ENCODE peak calls at places on chromosome 6, in five cellular contexts. S is right lobe of liver, Z is A549, P is breast epithelium, D is heart left ventricle. I is an unnamed sample.

GRCh38 chr6:1758076-1758679 is 148.5 kb downstream of the FOXC1 start:
- DNase-seq in S (no peak), Z (no peak), P (no peak), D (no peak), I (no peak)

GRCh38 chr6:38316099-38316868 is 323.4 kb downstream of the BTBD9 start:
- DNase-seq in S (no peak), Z (no peak), P (no peak), D (no peak), I (no peak)

GRCh38 chr6:10404799-10405524 is 9.9 kb downstream of the TFAP2A start:
- DNase-seq in S (peak), Z (no peak), P (no peak), D (no peak), I (no peak)

GRCh38 chr6:116419069-116419468 is 42.1 kb upstream of the CALHM6 start:
- DNase-seq in S (no peak), Z (no peak), P (no peak), D (no peak), I (no peak)

GRCh38 chr6:3231213-3232016 is 4.0 kb upstream of the TUBB2B start:
- DNase-seq in S (peak), Z (peak), P (no peak), D (peak), I (no peak)

GRCh38 chr6:138726066-138727060 is 47.2 kb upstream of the CCDC28A start:
- DNase-seq in S (no peak), Z (no peak), P (no peak), D (no peak), I (no peak)

GRCh38 chr6:17250237-17250636 is 30.9 kb upstream of the RBM24 start:
- DNase-seq in S (no peak), Z (no peak), P (no peak), D (no peak), I (no peak)

GRCh38 chr6:1524040-1524480 is 85.7 kb upstream of the FOXC1 start:
- DNase-seq in S (peak), Z (peak), P (peak), D (peak), I (no peak)

GRCh38 chr6:113356139-113356538 is 501.0 kb upstream of the MARCKS start:
- DNase-seq in S (no peak), Z (peak), P (no peak), D (no peak), I (no peak)

GRCh38 chr6:33073431-33073871 is at the start of gene HLA-DPA1:
- DNase-seq in S (peak), Z (peak), P (no peak), D (peak), I (no peak)

GRCh38 chr6:72205500-72205899 is 319.1 kb downstream of the RIMS1 start:
- DNase-seq in S (no peak), Z (no peak), P (no peak), D (no peak), I (no peak)

GRCh38 chr6:19892250-19892649 is 55.1 kb downstream of the ID4 start:
- DNase-seq in S (no peak), Z (no peak), P (peak), D (no peak), I (no peak)

GRCh38 chr6:1486387-1486786 is 97.0 kb downstream of the FOXF2 start:
- DNase-seq in S (no peak), Z (no peak), P (no peak), D (no peak), I (no peak)

GRCh38 chr6:14542670-14543366 is 425.2 kb downstream of the CD83 start:
- DNase-seq in S (no peak), Z (no peak), P (no peak), D (no peak), I (no peak)

GRCh38 chr6:29752451-29753308 is 29.4 kb downstream of the HLA-F start:
- DNase-seq in S (peak), Z (peak), P (peak), D (peak), I (peak)
- TF ChIP-seq POLR2A in S (peak), Z (peak), P (no peak), D (peak), I (no peak)

GRCh38 chr6:54621285-54621684 is 225.3 kb upstream of the FAM83B start:
- DNase-seq in S (no peak), Z (peak), P (no peak), D (no peak), I (no peak)
- TF ChIP-seq CTCF in S (peak), Z (no peak), P (no peak), D (no peak), I (no peak)

DNA sequence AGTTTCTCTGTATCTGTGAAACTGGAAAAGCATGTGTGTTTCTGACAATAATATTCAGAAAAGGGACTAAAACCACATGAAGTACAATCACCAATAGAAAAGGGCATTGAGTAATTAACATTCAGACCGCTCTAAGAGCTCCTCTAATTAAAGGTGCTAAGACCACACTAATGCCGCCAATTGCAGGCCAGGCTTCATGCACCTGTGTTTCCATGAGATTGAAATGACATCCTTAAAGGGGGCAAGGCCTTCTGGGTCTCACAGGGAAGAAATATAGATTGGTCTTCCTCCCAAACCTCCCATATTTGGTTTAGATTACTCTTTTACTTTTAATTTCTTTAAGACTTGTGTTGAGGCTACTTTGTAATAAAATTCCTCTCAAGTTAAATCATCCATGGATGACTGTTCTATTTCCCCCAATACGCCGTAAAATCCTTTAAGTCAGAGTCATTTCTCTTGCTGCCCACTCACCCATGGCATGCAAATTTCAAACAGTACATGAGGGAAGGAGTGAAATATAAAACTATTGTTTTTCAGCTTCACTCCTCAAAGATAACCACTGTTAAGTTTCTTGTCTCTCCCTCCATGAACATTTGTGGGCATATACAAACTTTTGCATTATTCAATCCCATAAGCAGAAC is 110.6 kb downstream of the UBE3D start:
- DNase-seq in S (no peak), Z (no peak), P (no peak), D (no peak), I (no peak)
- H3K4me3 ChIP-seq in S (no peak), Z (no peak), P (no peak), D (no peak), I (no peak)

GRCh38 chr6:35727935-35728662 is 8.7 kb upstream of the ARMC12 start:
- DNase-seq in S (peak), Z (peak), P (peak), D (peak), I (peak)
- TF ChIP-seq POLR2A in S (peak), Z (no peak), P (peak), D (peak), I (no peak)

GRCh38 chr6:27816906-27817305 is 95.3 kb downstream of the OR2B2 start:
- DNase-seq in S (no peak), Z (no peak), P (no peak), D (no peak), I (no peak)
- TF ChIP-seq CTCF in S (no peak), Z (no peak), P (no peak), D (no peak), I (no peak)

GRCh38 chr6:156773476-156773875 is 3.7 kb upstream of the ARID1B start:
- DNase-seq in S (no peak), Z (no peak), P (no peak), D (no peak), I (no peak)
- H3K4me3 ChIP-seq in S (no peak), Z (no peak), P (no peak), D (no peak), I (no peak)

DNA sequence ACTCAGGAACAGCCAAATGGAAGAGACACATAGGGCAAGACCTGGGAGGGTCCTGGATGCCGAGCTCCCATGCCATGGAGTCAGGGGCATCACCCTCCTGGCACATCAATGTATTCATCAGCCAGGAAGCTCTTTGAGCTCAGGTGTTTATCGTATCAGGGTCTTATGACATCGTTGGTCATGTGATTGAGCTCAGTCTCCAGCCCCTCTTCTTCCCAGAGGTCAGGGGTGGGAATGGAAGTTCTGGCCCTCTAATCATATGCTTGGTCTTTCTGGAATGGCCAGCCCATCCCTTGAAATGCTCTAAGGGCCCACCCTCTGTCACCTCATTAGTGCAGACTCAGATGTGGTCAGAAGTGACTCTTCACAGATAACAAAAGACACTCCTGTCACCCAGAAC is 52.4 kb upstream of the TULP4 start:
- DNase-seq in S (no peak), Z (no peak), P (no peak), D (no peak), I (no peak)
- TF ChIP-seq POLR2A in S (no peak), Z (no peak), P (no peak), D (no peak), I (no peak)

GRCh38 chr6:30493643-30494250 is 4.4 kb downstream of the HLA-E start:
- DNase-seq in S (no peak), Z (no peak), P (no peak), D (no peak), I (no peak)
- TF ChIP-seq CTCF in S (no peak), Z (no peak), P (no peak), D (no peak), I (no peak)

I was measured in esophagus squamous epithelium.